ENCODE peak calls at places on chromosomes 3 and 15, in four cellular contexts. L is kidney epithelial cell, G is choroid plexus epithelial cell, K is brain microvascular endothelial cell. P is an unnamed sample.

GRCh38 chr3:51559266-51559907 is 20.9 kb downstream of the RAD54L2 start:
- DNase-seq in K (peak; percentile 60), L (no peak), G (peak; percentile 88), P (no peak)

GRCh38 chr15:56052389-56053045 is 59.1 kb upstream of the NEDD4 start:
- DNase-seq in L (no peak), K (no peak), G (peak; percentile 75), P (peak; percentile 53)

GRCh38 chr3:71784914-71785593 is at the start of gene PROK2:
- DNase-seq in L (no peak), G (no peak), K (no peak), P (no peak)

GRCh38 chr15:73374599-73374998 is 5.8 kb upstream of the HCN4 start:
- DNase-seq in K (no peak), L (no peak), G (no peak), P (no peak)

GRCh38 chr3:141049681-141050080 is 1.5 kb upstream of the SPSB4 start:
- DNase-seq in G (peak; percentile 8), L (no peak), K (no peak), P (peak; percentile 68)

GRCh38 chr3:39990532-39990931 is 181.1 kb downstream of the MYRIP start:
- DNase-seq in L (no peak), G (peak; percentile 71), K (peak; percentile 56), P (peak; percentile 44)

GRCh38 chr15:52018244-52018643 is 775 bp upstream of the MAPK6 start:
- DNase-seq in G (peak; percentile 80), K (no peak), L (no peak), P (no peak)

GRCh38 chr3:22704571-22705354 is 498.4 kb upstream of the UBE2E2 start:
- DNase-seq in K (no peak), G (no peak), L (no peak), P (no peak)

GRCh38 chr3:69020424-69020823 is 6.9 kb upstream of the EOGT start:
- DNase-seq in L (no peak), G (peak; percentile 43), K (no peak), P (no peak)

GRCh38 chr3:79148786-79149185 is 619.0 kb downstream of the ROBO1 start:
- DNase-seq in L (no peak), G (peak; percentile 58), K (peak; percentile 5), P (no peak)

GRCh38 chr3:109731639-109732473 is 394.5 kb upstream of the DPPA4 start:
- DNase-seq in G (peak; percentile 87), K (peak; percentile 58), L (peak; percentile 1), P (peak; percentile 63)

GRCh38 chr15:70262591-70263274 is 165.0 kb upstream of the TLE3 start:
- DNase-seq in L (no peak), G (no peak), K (no peak), P (no peak)

GRCh38 chr15:85114886-85115285 is 133.2 kb downstream of the PDE8A start:
- DNase-seq in K (no peak), G (no peak), L (no peak), P (no peak)

GRCh38 chr3:27279153-27279552 is 90.0 kb downstream of the NEK10 start:
- DNase-seq in G (peak; percentile 58), L (no peak), K (peak; percentile 5), P (no peak)

GRCh38 chr15:48437178-48437577 is 105.9 kb downstream of the DUT start:
- DNase-seq in L (peak; percentile 26), K (no peak), G (peak; percentile 37), P (no peak)

GRCh38 chr3:123633530-123633929 is 48.7 kb upstream of the HACD2 start:
- DNase-seq in G (peak; percentile 48), K (no peak), L (no peak), P (no peak)

DNA sequence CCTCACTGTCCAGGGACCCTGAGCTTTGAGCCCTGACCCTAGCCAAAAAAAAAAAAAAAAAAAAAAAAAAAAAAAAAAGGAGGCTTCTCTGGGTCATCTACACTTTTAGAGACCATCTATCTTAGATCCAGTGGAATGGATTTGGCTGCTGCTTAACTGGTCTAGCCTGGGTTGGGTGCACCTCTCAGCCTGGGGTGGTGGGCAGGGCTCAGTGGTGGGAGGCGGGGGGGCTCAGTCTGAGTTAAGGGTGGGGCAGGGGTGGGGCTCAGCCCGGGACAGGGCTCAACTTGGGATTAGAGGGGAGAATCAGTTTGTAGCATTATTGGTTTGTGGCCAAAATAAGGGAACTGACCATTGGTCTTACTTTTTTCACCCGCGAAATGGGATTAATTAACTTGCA is 139.2 kb downstream of the TPRA1 start:
- DNase-seq in G (no peak), L (no peak), K (no peak), P (no peak)
- H3K4me3 ChIP-seq in G (no peak overlapping the region), L (no peak overlapping the region), K (no peak overlapping the region), P (no peak overlapping the region)

GRCh38 chr15:40399370-40399769 is 6.2 kb upstream of the IVD start:
- DNase-seq in L (no peak), K (no peak), G (no peak), P (no peak)

GRCh38 chr15:40392986-40393948 is 10.7 kb downstream of the KNSTRN start:
- DNase-seq in G (peak; percentile 24), K (no peak), L (no peak), P (no peak)

GRCh38 chr15:40398413-40398873 is 7.2 kb upstream of the IVD start:
- DNase-seq in L (no peak), G (no peak), K (no peak), P (peak; percentile 78)

DNA sequence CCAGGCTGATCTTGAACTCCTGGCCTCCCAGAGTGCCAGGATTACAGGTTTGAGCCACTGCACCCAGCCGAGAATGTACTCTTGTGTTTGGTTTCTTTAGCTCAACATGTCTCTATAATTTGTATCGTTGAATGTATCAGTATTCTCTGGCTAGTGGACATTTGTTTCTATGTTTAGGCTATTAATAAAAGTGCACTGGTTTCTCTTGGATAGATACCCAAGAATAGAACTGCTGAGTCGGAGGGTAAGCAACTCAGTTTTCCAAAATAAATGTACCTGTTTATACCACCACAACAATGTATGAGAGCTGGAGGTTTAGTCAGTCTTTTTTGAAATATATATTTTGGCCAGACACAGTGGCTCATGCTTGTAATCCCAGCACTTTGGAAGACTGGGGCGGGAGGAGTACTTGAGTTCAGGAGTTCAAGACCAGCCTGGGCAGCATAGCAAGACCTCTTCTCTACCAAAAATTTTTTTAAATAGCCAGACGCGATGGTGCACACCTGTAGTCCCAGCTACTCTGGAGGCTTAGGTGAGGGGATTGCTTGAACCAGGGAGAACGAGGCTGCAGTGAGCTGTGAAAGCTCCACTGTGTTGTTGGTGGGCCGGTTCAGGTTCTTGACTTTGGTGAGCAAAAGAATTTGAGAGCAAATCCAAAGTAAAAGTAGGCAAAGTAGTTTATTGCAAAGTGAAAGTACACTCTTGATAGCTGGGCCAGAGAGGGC is 7.7 kb upstream of the IVD start:
- DNase-seq in L (no peak), G (no peak), K (no peak), P (no peak)
- H3K4me3 ChIP-seq in L (no peak overlapping the region), G (no peak overlapping the region), K (no peak overlapping the region), P (peak overlapping the region; percentile 20)

DNA sequence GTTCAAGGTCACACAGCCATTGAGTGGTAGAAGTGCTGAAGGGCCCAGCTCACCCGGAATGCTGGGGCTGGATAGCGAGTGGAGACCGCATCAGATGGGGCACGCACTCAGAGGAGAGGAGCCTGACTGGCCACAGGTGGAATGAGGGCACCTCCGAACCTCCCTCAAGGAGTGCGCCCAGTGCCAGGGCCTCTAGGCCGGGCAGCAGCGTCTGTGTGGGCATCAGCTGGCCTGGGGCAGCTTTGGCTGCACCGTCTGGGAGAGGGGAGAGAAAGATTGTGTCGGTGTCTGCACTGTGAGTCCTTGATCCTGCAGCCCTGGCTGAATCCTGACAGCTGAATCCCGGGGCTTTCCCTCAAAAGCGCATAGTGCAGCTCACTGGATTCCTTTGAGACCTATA is 677 bp downstream of the ANKDD1A start:
- DNase-seq in K (no peak), L (no peak), G (no peak), P (no peak)
- H3K4me3 ChIP-seq in K (no peak overlapping the region), L (no peak overlapping the region), G (no peak overlapping the region), P (no peak overlapping the region)

GRCh38 chr3:152328841-152329240 is 60.1 kb downstream of the MBNL1 start:
- DNase-seq in G (peak; percentile 92), K (peak; percentile 45), L (peak; percentile 54), P (no peak)
- H3K4me3 ChIP-seq in G (peak overlapping the region; percentile 14), K (no peak overlapping the region), L (no peak overlapping the region), P (no peak overlapping the region)

DNA sequence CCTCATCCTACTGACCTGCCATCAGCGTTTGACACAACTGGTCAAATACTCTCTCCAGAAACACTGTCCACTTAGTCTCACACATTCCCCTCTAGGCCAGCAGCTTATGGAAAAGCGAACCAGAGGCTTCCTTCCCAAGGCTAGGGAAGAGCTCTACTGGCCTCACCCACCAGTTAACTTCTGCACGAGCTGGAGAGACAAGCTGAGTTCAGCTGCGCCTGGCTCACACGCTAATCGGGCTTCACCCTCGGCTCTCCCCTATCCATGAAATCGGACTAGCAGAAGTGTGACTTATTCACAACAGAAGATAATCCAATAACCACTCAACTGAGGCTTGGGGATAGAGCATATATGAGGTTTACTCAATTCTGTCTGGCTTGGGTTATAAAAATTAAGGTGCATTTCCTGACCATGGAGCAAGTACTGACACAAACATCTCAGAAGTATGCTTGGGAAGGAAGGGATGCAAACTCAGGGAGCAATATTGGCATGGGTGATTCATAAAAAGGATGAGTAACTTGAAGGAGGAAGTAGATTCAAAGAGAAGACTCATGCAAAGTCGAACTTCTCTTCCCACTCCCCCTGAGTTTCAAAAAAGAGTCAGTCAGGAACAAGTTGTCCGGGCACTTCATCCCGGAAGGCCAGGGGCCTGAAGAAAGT is 73.1 kb downstream of the XXYLT1 start:
- DNase-seq in K (peak; percentile 70), L (peak; percentile 45), G (peak; percentile 65), P (no peak)
- H3K4me3 ChIP-seq in K (no peak overlapping the region), L (no peak overlapping the region), G (no peak overlapping the region), P (no peak overlapping the region)

DNA sequence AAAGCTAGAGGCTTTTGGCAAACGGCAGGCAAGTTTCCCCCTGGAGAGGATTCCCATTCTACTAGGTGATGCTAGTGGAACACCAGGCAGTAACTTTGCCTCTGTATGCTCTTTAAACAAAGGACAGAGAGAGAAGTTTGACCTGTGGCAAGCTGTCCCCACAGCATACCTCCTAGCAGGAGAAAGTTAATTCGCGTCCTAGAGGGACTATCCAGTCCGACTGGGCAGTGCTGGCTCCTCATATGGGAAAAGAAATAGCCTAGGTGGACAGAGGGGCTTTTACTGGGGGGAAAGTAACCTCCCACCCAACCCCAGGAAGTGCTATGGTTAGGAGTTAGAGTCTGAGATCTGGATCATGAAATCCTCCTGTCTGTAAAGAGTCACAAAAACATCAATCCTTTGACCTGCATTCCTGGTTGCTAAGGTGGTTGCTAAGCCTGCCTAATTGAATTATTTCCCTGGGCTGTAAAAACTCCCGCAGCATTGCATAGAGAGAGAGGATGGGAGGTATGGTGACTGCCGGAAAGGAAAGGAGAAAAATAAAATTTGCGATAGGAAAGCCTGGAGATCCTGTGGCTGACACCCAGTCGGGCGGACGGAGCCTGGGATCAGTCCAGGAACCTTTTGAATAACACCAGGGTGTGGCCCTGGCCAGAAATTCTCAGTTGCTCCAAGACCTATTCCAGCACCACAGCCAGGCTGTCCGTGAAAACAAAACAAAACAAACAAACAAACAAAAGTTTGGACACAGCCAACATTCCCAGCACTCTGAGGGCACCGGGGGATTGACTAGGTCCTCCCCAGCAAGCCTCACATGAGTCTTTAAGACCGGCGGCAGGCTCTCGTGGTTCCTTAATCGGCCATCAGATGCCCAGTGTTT is 67.7 kb upstream of the ATP11B start:
- DNase-seq in G (peak; percentile 41), K (no peak), L (peak; percentile 14), P (no peak)
- H3K4me3 ChIP-seq in G (peak overlapping the region; percentile 39), K (no peak overlapping the region), L (no peak overlapping the region), P (no peak overlapping the region)

P was measured in Jurkat, Clone E6-1.